ENCODE peak calls at places on chromosomes 7 and 10, in five cellular contexts. H, N, R, V and P are unnamed samples.
A peak's percentile ranks its signal among the peaks of the same experiment; 100 is the strongest.

GRCh38 chr7:88111136-88111748 is 108.6 kb downstream of the SRI start:
- DNase-seq in H (peak; percentile 76), N (peak; percentile 36), R (no peak), V (peak; percentile 2), P (no peak)

GRCh38 chr7:22934473-22935065 is 79.4 kb downstream of the HYCC1 start:
- DNase-seq in H (no peak), N (peak; percentile 60), R (no peak), V (no peak), P (no peak)

GRCh38 chr10:20714979-20715378 is 182.1 kb downstream of the NEBL start:
- DNase-seq in H (no peak), N (no peak), R (no peak), V (no peak), P (no peak)

GRCh38 chr7:137703291-137704010 is 143.3 kb downstream of the DGKI start:
- DNase-seq in H (no peak), N (peak; percentile 57), R (no peak), V (no peak), P (no peak)

GRCh38 chr7:129865093-129865931 is 87.4 kb downstream of the UBE2H start:
- DNase-seq in H (peak; percentile 64), N (peak; percentile 59), R (no peak), V (no peak), P (no peak)

GRCh38 chr10:73907841-73908517 is 3.0 kb upstream of the PLAU start:
- DNase-seq in H (no peak), N (peak; percentile 74), R (no peak), V (no peak), P (no peak)

GRCh38 chr7:100568936-100569844 is 4.5 kb downstream of the SAP25 start:
- DNase-seq in H (peak; percentile 85), N (peak; percentile 34), R (no peak), V (no peak), P (no peak)

GRCh38 chr10:77075916-77076315 is 561.7 kb downstream of the KCNMA1 start:
- DNase-seq in H (no peak), N (no peak), R (no peak), V (no peak), P (no peak)

GRCh38 chr7:73423519-73424485 is 9.8 kb upstream of the FZD9 start:
- DNase-seq in H (peak; percentile 84), N (no peak), R (no peak), V (peak; percentile 55), P (no peak)

GRCh38 chr10:88154596-88155250 is 291.3 kb downstream of the PTEN start:
- DNase-seq in H (no peak), N (peak; percentile 89), R (no peak), V (no peak), P (no peak)

GRCh38 chr10:88064608-88065383 is 201.4 kb downstream of the PTEN start:
- DNase-seq in H (no peak), N (peak; percentile 56), R (no peak), V (no peak), P (peak; percentile 84)

GRCh38 chr7:112001089-112001826 is 204.9 kb downstream of the DOCK4 start:
- DNase-seq in H (peak; percentile 66), N (peak; percentile 63), R (no peak), V (no peak), P (no peak)

GRCh38 chr10:18340496-18341051 is 200.3 kb downstream of the CACNB2 start:
- DNase-seq in H (no peak), N (no peak), R (no peak), V (no peak), P (no peak)

GRCh38 chr7:6294839-6295238 is 22.4 kb upstream of the CYTH3 start:
- DNase-seq in H (no peak), N (no peak), R (no peak), V (no peak), P (no peak)

GRCh38 chr10:27745380-27745718 is 270 bp downstream of the MKX start:
- DNase-seq in H (no peak), N (no peak), R (no peak), V (no peak), P (no peak)

GRCh38 chr10:59654007-59654406 is 55.6 kb downstream of the SLC16A9 start:
- DNase-seq in H (peak; percentile 10), N (no peak), R (no peak), V (no peak), P (no peak)

GRCh38 chr7:1768835-1769234 is 98.8 kb downstream of the ELFN1 start:
- DNase-seq in H (no peak), N (peak; percentile 19), R (no peak), V (no peak), P (no peak)

GRCh38 chr7:16813232-16813616 is 8.4 kb upstream of the AGR2 start:
- DNase-seq in H (no peak), N (no peak), R (no peak), V (no peak), P (no peak)

GRCh38 chr10:29277296-29277695 is 11.6 kb upstream of the LYZL1 start:
- DNase-seq in H (no peak), N (peak; percentile 7), R (no peak), V (no peak), P (no peak)

GRCh38 chr10:87842776-87843497 is 20.4 kb downstream of the KLLN start:
- DNase-seq in H (peak; percentile 45), N (peak; percentile 78), R (no peak), V (no peak), P (no peak)

GRCh38 chr10:87860156-87860795 is 3.1 kb downstream of the KLLN start:
- DNase-seq in H (peak; percentile 82), N (peak; percentile 77), R (no peak), V (no peak), P (no peak)

GRCh38 chr7:74280985-74281384 is 8.2 kb upstream of the CLIP2 start:
- DNase-seq in H (no peak), N (peak; percentile 51), R (no peak), V (no peak), P (no peak)

GRCh38 chr10:48551796-48552591 is 52.9 kb downstream of the ARHGAP22 start:
- DNase-seq in H (peak; percentile 71), N (peak; percentile 69), R (peak; percentile 4), V (peak; percentile 33), P (no peak)

GRCh38 chr10:69884686-69885085 is 83.0 kb downstream of the COL13A1 start:
- DNase-seq in H (peak; percentile 20), N (no peak), R (no peak), V (no peak), P (no peak)

GRCh38 chr7:130454959-130455358 is 14.1 kb upstream of the CEP41 start:
- DNase-seq in H (no peak), N (no peak), R (no peak), V (no peak), P (no peak)

GRCh38 chr7:17530249-17530648 is 231.8 kb downstream of the AHR start:
- DNase-seq in H (no peak), N (peak; percentile 73), R (no peak), V (no peak), P (no peak)

GRCh38 chr10:130003166-130003565 is 39.1 kb upstream of the EBF3 start:
- DNase-seq in H (no peak), N (no peak), R (no peak), V (no peak), P (no peak)

GRCh38 chr7:44288381-44288685 is 37.1 kb downstream of the CAMK2B start:
- DNase-seq in H (no peak), N (no peak), R (no peak), V (no peak), P (peak; percentile 8)

GRCh38 chr10:126686271-126686670 is 15.8 kb upstream of the C10orf90 start:
- DNase-seq in H (no peak), N (peak; percentile 3), R (no peak), V (no peak), P (no peak)

GRCh38 chr10:38043516-38043915 is 33.0 kb downstream of the ZNF33A start:
- DNase-seq in H (no peak), N (no peak), R (no peak), V (no peak), P (no peak)